ENCODE peak calls at places on chromosome 3, in six cellular contexts. N, C, A, X, B and P are unnamed samples.

GRCh38 chr3:133437391-133438093 is 37.7 kb downstream of the BFSP2 start:
- DNase-seq in N (no peak), C (no peak), A (no peak), X (no peak), B (no peak), P (no peak)

GRCh38 chr3:69255928-69256327 is 130.0 kb downstream of the FRMD4B start:
- DNase-seq in N (peak; percentile 56), C (no peak), A (no peak), X (no peak), B (no peak), P (no peak)

GRCh38 chr3:194344012-194344411 is 7.1 kb downstream of the CPN2 start:
- DNase-seq in N (peak; percentile 30), C (no peak), A (peak; percentile 84), X (peak; percentile 81), B (peak; percentile 96), P (peak; percentile 69)

GRCh38 chr3:171776839-171777607 is 33.3 kb downstream of the PLD1 start:
- DNase-seq in N (no peak), C (no peak), A (no peak), X (no peak), B (no peak), P (no peak)

GRCh38 chr3:14834807-14835466 is 16.2 kb downstream of the FGD5 start:
- DNase-seq in N (no peak), C (no peak), A (no peak), X (no peak), B (no peak), P (no peak)

GRCh38 chr3:192212979-192213378 is 514.4 kb downstream of the FGF12 start:
- DNase-seq in N (no peak), C (no peak), A (no peak), X (no peak), B (no peak), P (no peak)

GRCh38 chr3:16350041-16350952 is 85.3 kb downstream of the OXNAD1 start:
- DNase-seq in N (no peak), C (no peak), A (no peak), X (peak; percentile 16), B (no peak), P (no peak)

GRCh38 chr3:140053011-140053702 is 118.2 kb downstream of the CLSTN2 start:
- DNase-seq in N (no peak), C (no peak), A (no peak), X (no peak), B (no peak), P (no peak)

GRCh38 chr3:13012228-13012691 is 61.0 kb downstream of the IQSEC1 start:
- DNase-seq in N (no peak), C (peak; percentile 84), A (no peak), X (no peak), B (no peak), P (peak; percentile 50)

GRCh38 chr3:152331975-152332374 is 63.2 kb downstream of the MBNL1 start:
- DNase-seq in N (no peak), C (no peak), A (no peak), X (no peak), B (no peak), P (no peak)

GRCh38 chr3:157375342-157375986 is 61.2 kb upstream of the PTX3 start:
- DNase-seq in N (no peak), C (no peak), A (no peak), X (no peak), B (no peak), P (no peak)

GRCh38 chr3:21540265-21540664 is 210.7 kb downstream of the ZNF385D start:
- DNase-seq in N (no peak), C (no peak), A (no peak), X (no peak), B (no peak), P (no peak)

GRCh38 chr3:55544219-55544618 is 57.1 kb upstream of the WNT5A start:
- DNase-seq in N (no peak), C (no peak), A (no peak), X (no peak), B (no peak), P (no peak)

GRCh38 chr3:99716463-99716995 is 78.1 kb downstream of the COL8A1 start:
- DNase-seq in N (no peak), C (no peak), A (no peak), X (no peak), B (no peak), P (no peak)

GRCh38 chr3:85360742-85361387 is 402.1 kb downstream of the CADM2 start:
- DNase-seq in N (peak; percentile 58), C (peak; percentile 3), A (no peak), X (peak; percentile 36), B (peak; percentile 63), P (no peak)

GRCh38 chr3:149638401-149639092 is 19.3 kb downstream of the WWTR1 start:
- DNase-seq in N (no peak), C (no peak), A (no peak), X (no peak), B (no peak), P (no peak)

GRCh38 chr3:54966979-54967378 is 39.1 kb upstream of the LRTM1 start:
- DNase-seq in N (no peak), C (no peak), A (no peak), X (no peak), B (no peak), P (no peak)

GRCh38 chr3:71111784-71112440 is 471.6 kb downstream of the FOXP1 start:
- DNase-seq in N (peak; percentile 55), C (no peak), A (no peak), X (no peak), B (no peak), P (no peak)

GRCh38 chr3:30606301-30607031 is at the start of gene TGFBR2:
- DNase-seq in N (peak; percentile 98), C (peak; percentile 5), A (peak; percentile 29), X (peak; percentile 61), B (peak; percentile 77), P (peak; percentile 42)

GRCh38 chr3:100041328-100041749 is 73.0 kb downstream of the FILIP1L start:
- DNase-seq in N (peak; percentile 48), C (no peak), A (no peak), X (no peak), B (no peak), P (no peak)

GRCh38 chr3:188266581-188267274 is 112.8 kb downstream of the LPP start:
- DNase-seq in N (no peak), C (no peak), A (no peak), X (no peak), B (no peak), P (no peak)

GRCh38 chr3:38986901-38987300 is 64.8 kb downstream of the SCN11A start:
- DNase-seq in N (no peak), C (no peak), A (no peak), X (no peak), B (no peak), P (no peak)

GRCh38 chr3:183895296-183895695 is 10.6 kb upstream of the PARL start:
- DNase-seq in N (peak; percentile 44), C (no peak), A (peak; percentile 70), X (peak; percentile 63), B (no peak), P (peak; percentile 64)

GRCh38 chr3:107377151-107377550 is at the start of gene CCDC54:
- DNase-seq in N (no peak), C (no peak), A (no peak), X (no peak), B (no peak), P (no peak)

GRCh38 chr3:61564405-61565059 is 3.2 kb downstream of the PTPRG start:
- DNase-seq in N (no peak), C (no peak), A (peak; percentile 57), X (no peak), B (peak; percentile 96), P (peak; percentile 15)

GRCh38 chr3:18225709-18226108 is 199.4 kb downstream of the SATB1 start:
- DNase-seq in N (no peak), C (no peak), A (no peak), X (no peak), B (no peak), P (no peak)

GRCh38 chr3:18224406-18224805 is 200.7 kb downstream of the SATB1 start:
- DNase-seq in N (no peak), C (no peak), A (no peak), X (no peak), B (no peak), P (no peak)

GRCh38 chr3:18217512-18218174 is 207.5 kb downstream of the SATB1 start:
- DNase-seq in N (no peak), C (no peak), A (no peak), X (no peak), B (no peak), P (no peak)

GRCh38 chr3:18223591-18224338 is 201.4 kb downstream of the SATB1 start:
- DNase-seq in N (no peak), C (peak; percentile 55), A (peak; percentile 18), X (no peak), B (no peak), P (peak; percentile 13)

DNA sequence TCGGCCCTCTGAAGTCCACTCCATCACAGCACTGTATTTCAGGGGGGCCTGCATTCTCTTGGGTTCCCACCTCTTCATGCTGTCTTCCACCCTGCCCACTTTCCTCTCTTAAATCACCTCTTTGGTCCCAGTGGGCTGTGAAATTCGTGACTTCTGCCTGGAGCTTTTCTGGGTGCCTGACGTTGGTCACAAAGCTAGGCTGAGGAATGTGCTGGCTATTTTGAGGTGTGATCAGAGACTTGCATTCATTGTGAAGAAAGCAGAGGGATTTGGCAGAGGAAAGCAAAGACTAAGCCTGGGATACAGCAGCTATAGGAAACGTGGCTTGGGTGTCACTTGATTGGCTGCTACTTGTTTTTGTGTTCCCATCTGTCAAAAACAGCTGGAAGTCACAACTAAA is 202.5 kb downstream of the SATB1 start:
- DNase-seq in N (no peak), C (no peak), A (no peak), X (no peak), B (no peak), P (no peak)
- TF ChIP-seq POLR2AphosphoS5 in N (no peak), C (no peak), A (no peak), X (no peak), B (no peak), P (no peak)

GRCh38 chr3:123112232-123112631 is 45.4 kb downstream of the PDIA5 start:
- DNase-seq in N (no peak), C (no peak), A (no peak), X (no peak), B (no peak), P (no peak)
- TF ChIP-seq POLR2A in N (no peak), C (no peak), A (no peak), X (no peak), B (no peak), P (no peak)

GRCh38 chr3:123134671-123135070 is 67.1 kb upstream of the SEC22A start:
- DNase-seq in N (no peak), C (no peak), A (no peak), X (no peak), B (no peak), P (no peak)
- TF ChIP-seq TAF1 in N (no peak), C (no peak), A (no peak), X (no peak), B (no peak), P (no peak)

DNA sequence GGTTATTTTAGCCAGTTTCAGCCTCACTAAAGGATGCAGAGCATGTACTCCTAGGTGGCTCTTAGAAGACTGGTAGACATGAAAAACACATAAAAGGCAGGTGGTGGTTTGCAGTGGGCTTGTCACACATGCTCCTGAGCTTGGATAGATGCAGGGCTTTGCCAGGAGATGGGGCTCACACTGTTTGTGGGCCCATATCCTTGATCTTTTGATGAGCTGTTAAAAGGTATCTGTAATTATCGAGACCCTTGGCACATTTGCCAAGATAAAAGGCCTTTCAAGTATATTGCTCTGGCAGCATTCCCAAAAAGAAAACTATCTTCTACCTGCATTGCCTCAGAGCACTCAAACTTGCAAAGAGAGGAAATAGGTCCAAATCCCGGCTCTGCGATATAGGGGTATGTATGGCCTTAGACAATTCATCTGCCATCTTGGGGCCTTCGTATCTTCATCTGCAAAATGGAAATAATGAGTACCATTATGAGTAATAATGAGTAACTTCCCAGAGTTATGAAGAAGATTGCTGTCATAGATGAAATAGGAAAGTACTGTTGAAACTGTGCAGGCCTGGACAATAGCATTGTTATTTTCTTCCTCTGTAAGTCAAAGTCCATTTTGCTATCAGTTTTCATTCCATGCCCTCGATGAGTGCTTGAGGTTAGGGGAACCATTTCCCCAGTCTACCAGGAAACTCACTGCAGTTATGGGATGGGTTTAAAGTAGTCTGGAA is 172.7 kb downstream of the SYNPR start:
- DNase-seq in N (no peak), C (no peak), A (no peak), X (no peak), B (no peak), P (no peak)
- TF ChIP-seq POLR2AphosphoS5 in N (no peak), C (no peak), A (no peak), X (no peak), B (no peak), P (no peak)